ENCODE peak calls at places on chromosome 20, in six cellular contexts. A is A549, G is Peyer's patch, N is heart left ventricle, S is stomach, O is HepG2. T is an unnamed sample.

GRCh38 chr20:12594410-12595130 is 414.2 kb upstream of the SPTLC3 start:
- DNase-seq in O (peak; percentile 13), G (no peak), N (no peak), A (peak; percentile 4), S (no peak), T (peak; percentile 32)

GRCh38 chr20:58890454-58891075 is 38.0 kb downstream of the GNAS start:
- DNase-seq in S (peak; percentile 67), A (peak; percentile 36), G (peak; percentile 70), N (peak; percentile 88), O (peak; percentile 85), T (peak; percentile 93)

GRCh38 chr20:10609276-10609675 is 64.5 kb downstream of the JAG1 start:
- DNase-seq in N (peak; percentile 70), S (no peak), G (no peak), O (no peak), A (no peak), T (no peak)

GRCh38 chr20:18973499-18974173 is 160.1 kb downstream of the SCP2D1 start:
- DNase-seq in S (no peak), A (no peak), N (no peak), O (no peak), G (no peak), T (no peak)

GRCh38 chr20:20362774-20363435 is 5.0 kb upstream of the INSM1 start:
- DNase-seq in A (no peak), S (no peak), N (no peak), G (no peak), O (no peak), T (peak; percentile 31)

GRCh38 chr20:62149532-62150235 is 6.1 kb downstream of the SS18L1 start:
- DNase-seq in S (no peak), G (no peak), N (no peak), O (peak; percentile 93), A (no peak), T (no peak)

GRCh38 chr20:23047738-23048214 is 1.7 kb downstream of the THBD start:
- DNase-seq in O (no peak), A (no peak), S (peak; percentile 46), G (no peak), N (peak; percentile 42), T (no peak)

GRCh38 chr20:25984933-25985332 is 288.3 kb upstream of the ZNF337 start:
- DNase-seq in A (no peak), O (no peak), S (no peak), G (no peak), N (peak; percentile 70), T (no peak)

GRCh38 chr20:15859061-15859460 is 714.2 kb downstream of the KIF16B start:
- DNase-seq in N (no peak), G (no peak), A (no peak), O (no peak), S (no peak), T (no peak)

GRCh38 chr20:48574383-48574782 is 253.4 kb downstream of the PREX1 start:
- DNase-seq in O (no peak), G (no peak), S (no peak), A (peak; percentile 29), N (no peak), T (peak; percentile 33)

GRCh38 chr20:61960836-61961235 is 104.8 kb downstream of the TAF4 start:
- DNase-seq in O (no peak), S (no peak), A (no peak), G (no peak), N (no peak), T (no peak)

GRCh38 chr20:12984863-12985262 is 23.9 kb upstream of the SPTLC3 start:
- DNase-seq in A (no peak), G (no peak), O (no peak), S (no peak), N (no peak), T (no peak)

GRCh38 chr20:14055127-14055742 is 59.9 kb downstream of the MACROD2 start:
- DNase-seq in S (no peak), O (peak; percentile 77), N (no peak), G (no peak), A (peak; percentile 20), T (peak; percentile 71)

GRCh38 chr20:24816907-24817306 is 132.2 kb upstream of the CST7 start:
- DNase-seq in S (no peak), G (no peak), A (no peak), O (no peak), N (no peak), T (peak; percentile 36)

GRCh38 chr20:62523473-62524203 is 47.8 kb upstream of the GATA5 start:
- DNase-seq in N (no peak), S (no peak), G (no peak), O (peak; percentile 80), A (no peak), T (peak; percentile 82)

GRCh38 chr20:45892049-45892816 is 1.1 kb downstream of the CTSA start:
- DNase-seq in A (peak; percentile 81), S (peak; percentile 28), N (no peak), G (no peak), O (peak; percentile 44), T (peak; percentile 72)

GRCh38 chr20:45892828-45893500 is 1.8 kb downstream of the CTSA start:
- DNase-seq in O (no peak), G (peak; percentile 68), N (no peak), S (no peak), A (no peak), T (peak; percentile 44)

GRCh38 chr20:45890997-45891983 is at the start of the genes CTSA and NEURL2:
- DNase-seq in G (peak; percentile 96), S (peak; percentile 97), N (peak; percentile 95), O (peak; percentile 98), A (peak; percentile 99), T (peak; percentile 94)

GRCh38 chr20:45888681-45889080 is 1.3 kb upstream of the SPATA25 start:
- DNase-seq in N (no peak), G (no peak), A (no peak), S (no peak), O (no peak), T (no peak)

GRCh38 chr20:45890077-45890996 is 671 bp downstream of the NEURL2 start:
- DNase-seq in G (peak; percentile 82), N (peak; percentile 87), S (peak; percentile 83), A (peak; percentile 35), O (peak; percentile 92), T (no peak)
- TF ChIP-seq POLR2A in G (no peak), N (no peak), S (no peak), A (no peak), O (peak; percentile 81), T (no peak)

GRCh38 chr20:50797142-50797541 is 2.3 kb downstream of the BCAS4 start:
- DNase-seq in A (no peak), S (no peak), O (no peak), N (no peak), G (no peak), T (no peak)

GRCh38 chr20:50792708-50793574 is 1.9 kb upstream of the BCAS4 start:
- DNase-seq in G (no peak), A (no peak), O (no peak), S (no peak), N (no peak), T (no peak)

GRCh38 chr20:50794181-50794845 is 548 bp upstream of the BCAS4 start:
- DNase-seq in N (no peak), O (no peak), A (no peak), G (no peak), S (no peak), T (peak; percentile 45)

GRCh38 chr20:50798650-50799049 is 3.8 kb downstream of the BCAS4 start:
- DNase-seq in A (no peak), G (no peak), S (no peak), N (no peak), O (peak; percentile 55), T (no peak)

GRCh38 chr20:50794846-50795634 is at the start of gene BCAS4:
- DNase-seq in G (peak; percentile 78), A (peak; percentile 88), N (peak; percentile 58), S (peak; percentile 84), O (peak; percentile 76), T (peak; percentile 80)
- TF ChIP-seq POLR2A in G (no peak), A (peak; percentile 70), N (no peak), S (no peak), O (peak; percentile 35), T (no peak)

DNA sequence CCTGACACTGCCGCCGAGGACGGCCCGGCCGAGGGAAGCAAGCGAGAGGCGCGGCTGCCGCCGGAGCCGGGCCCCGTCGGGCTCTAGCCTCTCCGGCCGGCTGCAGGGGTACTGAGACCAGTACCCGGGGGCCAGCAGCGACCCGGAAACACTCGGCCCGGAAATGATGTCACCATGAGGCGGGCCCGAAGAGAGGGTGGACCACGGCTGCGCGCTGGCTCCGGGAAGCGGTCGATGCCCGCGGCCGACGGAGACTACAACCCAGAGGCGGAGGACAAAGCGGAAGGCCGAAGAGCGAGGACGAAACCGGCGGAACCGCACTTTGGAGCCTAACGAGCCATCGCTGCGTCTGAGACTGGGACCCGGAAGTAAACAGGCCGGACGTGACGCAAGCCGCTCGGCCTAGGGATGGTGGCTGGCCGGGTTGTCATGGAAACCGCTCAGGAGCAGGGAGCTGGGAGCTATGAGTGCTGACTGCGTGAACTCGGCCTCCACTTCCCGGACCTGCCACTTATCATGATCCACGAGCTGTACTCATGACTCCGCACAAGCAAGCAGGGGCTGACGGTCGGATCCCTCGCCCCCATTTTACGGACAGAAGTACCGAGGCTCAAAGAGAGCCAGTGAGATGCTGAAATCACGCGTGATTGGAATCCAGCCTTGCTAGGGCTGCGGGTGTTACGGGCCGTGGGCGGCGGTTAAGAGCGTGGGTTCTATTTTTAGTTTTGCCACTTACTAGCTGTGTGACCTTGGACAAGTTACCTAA is at the start of gene SPATA2:
- DNase-seq in G (peak; percentile 99), A (peak; percentile 89), N (peak; percentile 96), O (peak; percentile 98), S (peak; percentile 98), T (peak; percentile 97)
- TF ChIP-seq POLR2A in G (peak; percentile 50), A (peak; percentile 45), N (peak; percentile 57), O (peak; percentile 83), S (no peak), T (peak; percentile 71)

DNA sequence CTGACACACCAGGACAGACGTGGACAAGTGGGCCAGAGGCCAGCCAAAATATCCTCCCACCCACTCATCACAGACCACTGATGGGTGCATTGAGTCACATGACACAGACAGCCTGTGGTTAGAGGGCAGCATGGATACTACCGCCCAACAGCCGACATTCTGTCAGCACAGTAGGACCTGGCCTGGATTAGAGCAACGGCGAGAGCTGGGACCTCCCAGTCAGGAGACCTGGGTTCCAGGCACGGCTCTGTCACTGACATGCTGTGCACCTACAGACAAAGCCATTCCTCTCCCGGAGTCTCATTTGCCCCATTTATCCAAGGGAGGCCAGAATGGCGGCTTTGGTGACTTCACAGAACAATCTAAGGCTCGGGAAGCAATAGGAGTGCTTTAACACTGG is 8.0 kb downstream of the ZNF335 start:
- DNase-seq in S (no peak), O (no peak), A (no peak), N (no peak), G (no peak), T (no peak)
- TF ChIP-seq POLR2A in S (no peak), O (no peak), A (no peak), N (no peak), G (no peak), T (no peak)